ENCODE peak calls at places on chromosomes 13 and 19, in six cellular contexts. B, H, C, I, U and E are unnamed samples.

GRCh38 chr19:628168-628567 is 5.2 kb downstream of the POLRMT start:
- DNase-seq in U (peak), B (no peak), H (no peak), C (peak), I (peak), E (no peak)

GRCh38 chr19:46487802-46488445 is 7.7 kb downstream of the PNMA8B start:
- DNase-seq in U (peak), I (peak), C (peak), B (peak), H (peak), E (peak)

GRCh38 chr19:14554382-14554812 is 17.5 kb downstream of the NDUFB7 start:
- DNase-seq in C (peak), B (no peak), H (no peak), I (peak), U (peak), E (no peak)

GRCh38 chr19:14031719-14032480 is at the start of gene IL27RA:
- DNase-seq in H (peak), C (peak), B (peak), I (peak), U (peak), E (peak)

GRCh38 chr13:32117696-32118095 is 86.1 kb downstream of the FRY start:
- DNase-seq in H (no peak), C (no peak), B (peak), I (no peak), U (no peak), E (no peak)

GRCh38 chr19:4352701-4353121 is 9.3 kb downstream of the MPND start:
- DNase-seq in U (peak), C (peak), B (peak), I (peak), H (peak), E (peak)

GRCh38 chr19:17402982-17403855 is 2.2 kb downstream of the BST2 start:
- DNase-seq in H (peak), I (peak), U (peak), C (peak), B (no peak), E (peak)

GRCh38 chr13:72384879-72385278 is 342.6 kb downstream of the MZT1 start:
- DNase-seq in B (peak), I (no peak), H (no peak), C (peak), U (no peak), E (peak)

GRCh38 chr13:105758929-105759328 is 776.5 kb downstream of the EFNB2 start:
- DNase-seq in C (no peak), B (no peak), I (no peak), U (no peak), H (no peak), E (no peak)

GRCh38 chr19:7670790-7671189 is 1.9 kb downstream of the RETN start:
- DNase-seq in U (peak), H (no peak), I (no peak), B (no peak), C (no peak), E (no peak)
- H2BK15ac ChIP-seq in U (no peak), H (no peak), I (no peak), B (no peak), C (no peak), E (no peak)

GRCh38 chr13:70366720-70367119 is 258.5 kb upstream of the KLHL1 start:
- DNase-seq in C (no peak), H (no peak), U (no peak), B (no peak), I (no peak), E (no peak)
- H2BK15ac ChIP-seq in C (no peak), H (no peak), U (no peak), B (no peak), I (no peak), E (no peak)

GRCh38 chr13:99558570-99559180 is 57.4 kb downstream of the TM9SF2 start:
- DNase-seq in U (no peak), H (no peak), B (peak), I (no peak), C (no peak), E (no peak)

GRCh38 chr13:99556867-99557443 is 55.7 kb downstream of the TM9SF2 start:
- DNase-seq in H (no peak), B (no peak), I (no peak), U (no peak), C (no peak), E (no peak)

GRCh38 chr13:99553033-99553432 is 51.8 kb downstream of the TM9SF2 start:
- DNase-seq in C (no peak), H (no peak), B (no peak), I (no peak), U (no peak), E (no peak)

GRCh38 chr13:99559560-99559959 is 58.3 kb downstream of the TM9SF2 start:
- DNase-seq in C (no peak), B (no peak), U (no peak), I (no peak), H (no peak), E (no peak)

GRCh38 chr13:99555149-99555548 is 53.9 kb downstream of the TM9SF2 start:
- DNase-seq in U (no peak), I (no peak), B (no peak), C (no peak), H (no peak), E (no peak)
- H2BK15ac ChIP-seq in U (no peak), I (no peak), B (no peak), C (no peak), H (no peak), E (no peak)

GRCh38 chr13:24050796-24051715 is 109.5 kb upstream of the SPATA13 start:
- DNase-seq in U (no peak), H (no peak), C (peak), B (no peak), I (no peak), E (no peak)
- H2BK15ac ChIP-seq in U (no peak), H (peak), C (no peak), B (peak), I (no peak), E (no peak)

DNA sequence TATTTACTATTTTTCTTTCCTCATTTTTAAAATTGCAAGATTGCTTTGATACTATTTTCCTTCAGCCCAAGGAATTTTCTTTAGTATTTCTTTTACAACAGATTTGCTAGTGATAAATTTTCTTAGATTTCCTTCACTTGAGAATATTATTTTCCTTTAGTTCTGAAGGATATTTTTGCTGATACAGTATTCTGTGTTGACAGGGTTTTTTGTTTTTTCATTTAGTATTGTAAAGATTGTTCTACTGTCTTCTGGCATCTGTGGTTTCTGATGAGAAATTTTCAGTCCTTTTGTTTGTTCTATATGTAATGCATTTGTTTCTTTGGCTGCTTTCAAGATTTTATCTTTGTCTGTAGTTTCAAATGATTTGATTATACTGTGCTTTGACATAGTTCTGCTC is 20.7 kb downstream of the RAP2A start:
- DNase-seq in U (no peak), B (no peak), C (no peak), H (no peak), I (no peak), E (no peak)
- H2BK15ac ChIP-seq in U (no peak), B (no peak), C (no peak), H (no peak), I (no peak), E (no peak)

DNA sequence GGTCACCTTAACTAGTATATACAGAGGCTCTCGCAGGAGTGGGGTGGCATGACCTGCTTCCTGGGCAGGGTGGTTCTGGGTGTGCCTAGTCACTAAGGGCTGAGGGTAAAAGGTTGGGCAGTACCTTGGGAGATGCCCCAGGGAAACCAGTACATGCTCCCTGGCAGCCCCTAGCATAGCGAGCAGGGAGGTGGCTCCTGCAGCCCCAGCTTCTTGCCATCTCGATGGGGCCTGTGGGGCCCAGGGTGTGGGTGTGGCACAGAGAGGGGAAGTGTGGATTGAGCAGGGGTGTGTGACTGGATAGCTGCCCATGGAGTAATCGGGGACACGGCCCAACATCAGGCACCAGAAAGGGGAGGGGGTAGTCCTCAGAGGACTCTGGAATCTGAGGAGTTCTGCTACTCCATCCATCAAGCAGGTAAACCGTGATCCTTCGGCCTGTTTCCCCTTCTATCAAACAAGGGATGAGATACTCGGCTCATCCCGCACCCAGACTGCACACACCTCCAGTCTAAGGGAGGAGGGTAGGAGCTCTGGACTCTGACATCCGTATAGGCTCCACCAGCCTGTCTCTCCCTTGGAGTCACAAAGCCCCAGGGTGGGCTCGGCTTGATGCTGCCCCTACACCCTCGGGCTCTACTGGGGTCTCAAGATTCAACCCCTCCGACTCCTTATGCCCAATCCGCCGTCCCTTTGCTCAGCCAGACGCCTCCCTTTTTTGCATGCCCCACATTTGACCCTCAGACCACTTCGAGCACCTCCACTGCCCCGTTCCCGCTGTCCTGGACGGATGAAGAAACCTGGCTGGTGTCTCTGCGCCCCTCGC is 1.1 kb downstream of the ZBTB45 start:
- DNase-seq in I (peak), C (no peak), U (no peak), B (no peak), H (no peak), E (no peak)
- H2BK15ac ChIP-seq in I (no peak), C (no peak), U (peak), B (no peak), H (no peak), E (no peak)

GRCh38 chr19:38306236-38306635 is 2.2 kb downstream of the C19orf33 start:
- DNase-seq in H (no peak), C (no peak), B (no peak), I (no peak), U (no peak), E (no peak)

GRCh38 chr19:38307076-38307475 is 3.0 kb downstream of the C19orf33 start:
- DNase-seq in I (no peak), B (no peak), U (no peak), C (no peak), H (no peak), E (no peak)

GRCh38 chr19:38304866-38305429 is 897 bp downstream of the C19orf33 start:
- DNase-seq in U (peak), H (peak), B (no peak), I (peak), C (peak), E (no peak)

GRCh38 chr19:38303517-38304351 is at the start of gene C19orf33:
- DNase-seq in B (no peak), U (peak), H (no peak), I (peak), C (peak), E (no peak)

DNA sequence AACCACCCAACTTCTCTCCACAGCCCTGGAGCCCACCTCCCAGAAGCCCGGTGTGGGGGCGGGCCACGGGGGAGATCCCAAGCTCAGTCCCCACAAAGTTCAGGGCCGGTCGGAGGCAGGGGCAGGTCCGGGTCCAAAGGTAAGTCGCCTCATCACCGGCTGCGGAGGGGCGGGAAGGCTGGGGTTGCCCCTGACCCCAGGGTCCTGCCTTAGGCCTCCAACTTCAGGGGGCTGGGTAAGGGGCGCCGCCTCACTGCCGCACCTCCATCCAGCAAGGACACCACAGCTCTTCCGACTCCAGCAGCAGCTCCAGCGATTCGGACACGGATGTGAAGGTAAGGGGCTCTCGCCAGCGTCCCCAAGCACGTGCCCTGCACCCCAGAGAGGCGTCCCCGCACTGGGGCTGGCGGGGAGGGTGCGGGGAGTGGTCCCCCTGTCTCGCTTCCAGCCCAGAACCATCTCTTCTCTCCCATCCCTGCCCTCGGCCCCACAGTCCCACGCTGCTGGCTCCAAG is 358 bp downstream of the C19orf33 start:
- DNase-seq in C (peak), U (peak), H (no peak), I (no peak), B (no peak), E (no peak)
- H2BK15ac ChIP-seq in C (no peak), U (no peak), H (peak), I (no peak), B (no peak), E (peak)